ENCODE peak calls at places on chromosomes 4 and X, in five cellular contexts. D, E, F, O and P are unnamed samples.

GRCh38 chr4:99463566-99463965 is 28.4 kb upstream of the ADH7 start:
- DNase-seq in D (no peak), E (no peak), F (no peak), O (no peak), P (no peak)

GRCh38 chrX:4570141-4570540 is 856.7 kb upstream of the PRKX start:
- DNase-seq in D (no peak), E (no peak), F (no peak), O (no peak), P (no peak)

GRCh38 chr4:69860007-69860406 is at the start of gene SULT1E1:
- DNase-seq in D (no peak), E (no peak), F (no peak), O (no peak), P (no peak)

GRCh38 chr4:113499696-113500095 is 261.8 kb downstream of the CAMK2D start:
- DNase-seq in D (peak), E (no peak), F (no peak), O (no peak), P (no peak)

GRCh38 chr4:26032142-26032541 is 118.1 kb downstream of the SMIM20 start:
- DNase-seq in D (peak), E (no peak), F (no peak), O (no peak), P (no peak)

GRCh38 chr4:119300072-119300387 is 21.9 kb downstream of the FABP2 start:
- DNase-seq in D (peak), E (no peak), F (peak), O (peak), P (peak)

GRCh38 chrX:129791961-129792570 is 12.3 kb downstream of the SASH3 start:
- DNase-seq in D (no peak), E (no peak), F (no peak), O (no peak), P (no peak)

GRCh38 chr4:1247811-1248261 is 1.1 kb downstream of the CTBP1 start:
- DNase-seq in D (no peak), E (no peak), F (peak), O (no peak), P (no peak)

GRCh38 chr4:4446434-4446833 is 59.5 kb downstream of the NSG1 start:
- DNase-seq in D (peak), E (no peak), F (no peak), O (no peak), P (no peak)

GRCh38 chr4:123786159-123786915 is 389.7 kb downstream of the SPRY1 start:
- DNase-seq in D (peak), E (no peak), F (no peak), O (no peak), P (no peak)

GRCh38 chrX:49172280-49172780 is 632 bp downstream of the PLP2 start:
- DNase-seq in D (peak), E (peak), F (peak), O (peak), P (peak)

GRCh38 chrX:39767446-39767845 is 330.3 kb downstream of the BCOR start:
- DNase-seq in D (peak), E (no peak), F (peak), O (no peak), P (no peak)

GRCh38 chrX:9627827-9628406 is 137.7 kb downstream of the GPR143 start:
- DNase-seq in D (peak), E (no peak), F (no peak), O (no peak), P (no peak)

GRCh38 chrX:93422693-93423092 is 250.7 kb downstream of the NAP1L3 start:
- DNase-seq in D (peak), E (no peak), F (no peak), O (no peak), P (no peak)

GRCh38 chrX:16822723-16823122 is 36.5 kb downstream of the TXLNG start:
- DNase-seq in D (peak), E (no peak), F (no peak), O (no peak), P (no peak)

GRCh38 chr4:41638203-41638602 is 100.2 kb downstream of the LIMCH1 start:
- DNase-seq in D (no peak), E (no peak), F (no peak), O (no peak), P (no peak)

GRCh38 chr4:177427097-177427665 is 15.1 kb downstream of the AGA start:
- DNase-seq in D (peak), E (no peak), F (no peak), O (no peak), P (no peak)

GRCh38 chr4:181863846-181864245 is 379.4 kb upstream of the TENM3 start:
- DNase-seq in D (no peak), E (no peak), F (no peak), O (no peak), P (no peak)

DNA sequence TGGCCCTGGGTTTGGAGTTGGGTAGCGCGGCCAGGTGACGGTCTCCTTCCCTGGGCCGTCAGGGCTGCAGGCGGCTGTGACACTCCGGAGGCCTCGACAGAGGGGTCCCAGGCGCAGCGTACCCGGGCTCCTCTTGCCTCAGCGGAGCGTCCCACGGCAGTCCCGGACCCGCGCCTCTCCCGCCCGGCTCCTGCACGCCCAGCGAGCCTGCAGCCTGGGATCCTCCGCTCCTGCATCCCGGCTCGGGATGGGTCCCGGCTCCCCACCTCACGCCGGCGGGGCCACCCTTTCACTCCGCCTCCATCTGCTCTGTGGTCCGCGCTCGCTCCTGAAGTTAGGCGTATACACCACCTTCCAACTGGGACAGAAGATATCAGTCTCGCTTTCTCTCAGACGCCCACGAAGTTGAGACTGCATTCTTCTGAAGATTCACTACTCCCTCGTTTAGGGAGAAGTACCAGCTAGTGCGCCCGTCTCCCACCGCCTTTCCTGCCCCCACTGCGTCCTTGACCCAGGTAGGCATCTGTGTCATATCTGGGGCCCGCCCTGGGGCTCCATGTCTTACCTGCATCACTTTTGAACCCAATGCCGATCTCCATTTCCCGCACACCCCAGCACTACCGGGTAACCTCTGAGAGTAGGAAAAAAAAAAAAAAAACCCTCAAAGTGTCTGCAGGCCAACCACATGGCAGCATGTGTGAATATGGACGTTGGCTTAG is 32.3 kb upstream of the KDR start:
- DNase-seq in D (peak), E (no peak), F (no peak), O (no peak), P (no peak)
- H3K4me3 ChIP-seq in D (peak), E (no peak), F (peak), O (peak), P (peak)

GRCh38 chrX:136910565-136911040 is 30.1 kb upstream of the RBMX start:
- DNase-seq in D (peak), E (no peak), F (no peak), O (no peak), P (no peak)
- H3K4me3 ChIP-seq in D (peak), E (peak), F (peak), O (peak), P (peak)

GRCh38 chr4:90442619-90443018 is 315.4 kb downstream of the CCSER1 start:
- DNase-seq in D (no peak), E (no peak), F (no peak), O (no peak), P (no peak)
- H3K4me3 ChIP-seq in D (no peak), E (no peak), F (no peak), O (no peak), P (no peak)

GRCh38 chrX:120680090-120680489 is 50.2 kb upstream of the C1GALT1C1 start:
- DNase-seq in D (no peak), E (no peak), F (no peak), O (no peak), P (no peak)
- H3K4me3 ChIP-seq in D (no peak), E (no peak), F (no peak), O (no peak), P (no peak)

GRCh38 chr4:7042697-7043464 is at the start of gene TADA2B:
- DNase-seq in D (peak), E (peak), F (peak), O (peak), P (peak)
- H3K4me3 ChIP-seq in D (peak), E (peak), F (peak), O (peak), P (peak)